ENCODE peak calls at places on chromosome 5, in eight cellular contexts. One of them, this sample, is unnamed.

GRCh38 chr5:73625314-73625904 is 587 bp upstream of the ARHGEF28 start:
- DNase-seq in stimulated activated CD8-positive, alpha-beta memory T cell treated with anti-CD3 and anti-CD28 coated beads, Interleukin-7, amount 100 ng/mL, for 1 hour: no peak
- DNase-seq in tibial artery: no peak
- DNase-seq in T-helper 2 cell: no peak
- DNase-seq in WERI-Rb-1: no peak
- DNase-seq in NCI-H1092: no peak
- DNase-seq in NCI-H2029 treated with DMSO at 0.1 percent for 48 hours: no peak
- DNase-seq in HT1080: peak; percentile 27
- DNase-seq in this sample: no peak

GRCh38 chr5:61048534-61048933 is 103.5 kb downstream of the NDUFAF2 start:
- DNase-seq in NCI-H2029 treated with DMSO at 0.1 percent for 48 hours: no peak
- DNase-seq in tibial artery: no peak
- DNase-seq in WERI-Rb-1: no peak
- DNase-seq in stimulated activated CD8-positive, alpha-beta memory T cell treated with anti-CD3 and anti-CD28 coated beads, Interleukin-7, amount 100 ng/mL, for 1 hour: no peak
- DNase-seq in T-helper 2 cell: no peak
- DNase-seq in NCI-H1092: no peak
- DNase-seq in HT1080: peak; percentile 92
- DNase-seq in this sample: no peak

GRCh38 chr5:113027431-113027830 is 50.8 kb downstream of the DCP2 start:
- DNase-seq in NCI-H1092: no peak
- DNase-seq in HT1080: no peak
- DNase-seq in NCI-H2029 treated with DMSO at 0.1 percent for 48 hours: no peak
- DNase-seq in stimulated activated CD8-positive, alpha-beta memory T cell treated with anti-CD3 and anti-CD28 coated beads, Interleukin-7, amount 100 ng/mL, for 1 hour: no peak
- DNase-seq in tibial artery: no peak
- DNase-seq in WERI-Rb-1: no peak
- DNase-seq in T-helper 2 cell: no peak
- DNase-seq in this sample: no peak

GRCh38 chr5:113232667-113233066 is 202.1 kb downstream of the TSSK1B start:
- DNase-seq in stimulated activated CD8-positive, alpha-beta memory T cell treated with anti-CD3 and anti-CD28 coated beads, Interleukin-7, amount 100 ng/mL, for 1 hour: no peak
- DNase-seq in NCI-H2029 treated with DMSO at 0.1 percent for 48 hours: no peak
- DNase-seq in HT1080: no peak
- DNase-seq in NCI-H1092: no peak
- DNase-seq in T-helper 2 cell: no peak
- DNase-seq in WERI-Rb-1: peak; percentile 66
- DNase-seq in tibial artery: no peak
- DNase-seq in this sample: no peak

GRCh38 chr5:169803077-169803981 is 166.3 kb downstream of the DOCK2 start:
- DNase-seq in T-helper 2 cell: no peak
- DNase-seq in WERI-Rb-1: no peak
- DNase-seq in HT1080: peak; percentile 91
- DNase-seq in tibial artery: no peak
- DNase-seq in NCI-H1092: no peak
- DNase-seq in stimulated activated CD8-positive, alpha-beta memory T cell treated with anti-CD3 and anti-CD28 coated beads, Interleukin-7, amount 100 ng/mL, for 1 hour: no peak
- DNase-seq in NCI-H2029 treated with DMSO at 0.1 percent for 48 hours: no peak
- DNase-seq in this sample: no peak

GRCh38 chr5:4295663-4296339 is 700.2 kb downstream of the IRX1 start:
- DNase-seq in stimulated activated CD8-positive, alpha-beta memory T cell treated with anti-CD3 and anti-CD28 coated beads, Interleukin-7, amount 100 ng/mL, for 1 hour: no peak
- DNase-seq in T-helper 2 cell: no peak
- DNase-seq in NCI-H1092: no peak
- DNase-seq in tibial artery: no peak
- DNase-seq in HT1080: peak; percentile 44
- DNase-seq in NCI-H2029 treated with DMSO at 0.1 percent for 48 hours: no peak
- DNase-seq in WERI-Rb-1: peak; percentile 79
- DNase-seq in this sample: no peak

GRCh38 chr5:35835796-35836742 is 20.6 kb upstream of the IL7R start:
- DNase-seq in HT1080: no peak
- DNase-seq in NCI-H2029 treated with DMSO at 0.1 percent for 48 hours: no peak
- DNase-seq in T-helper 2 cell: no peak
- DNase-seq in stimulated activated CD8-positive, alpha-beta memory T cell treated with anti-CD3 and anti-CD28 coated beads, Interleukin-7, amount 100 ng/mL, for 1 hour: no peak
- DNase-seq in tibial artery: no peak
- DNase-seq in WERI-Rb-1: no peak
- DNase-seq in NCI-H1092: no peak
- DNase-seq in this sample: no peak

GRCh38 chr5:81398741-81399140 is 4.8 kb upstream of the ACOT12 start:
- DNase-seq in WERI-Rb-1: no peak
- DNase-seq in NCI-H2029 treated with DMSO at 0.1 percent for 48 hours: no peak
- DNase-seq in NCI-H1092: no peak
- DNase-seq in tibial artery: no peak
- DNase-seq in T-helper 2 cell: no peak
- DNase-seq in stimulated activated CD8-positive, alpha-beta memory T cell treated with anti-CD3 and anti-CD28 coated beads, Interleukin-7, amount 100 ng/mL, for 1 hour: no peak
- DNase-seq in HT1080: peak; percentile 20
- DNase-seq in this sample: no peak

GRCh38 chr5:15737882-15738677 is 238.1 kb downstream of the FBXL7 start:
- DNase-seq in tibial artery: no peak
- DNase-seq in NCI-H2029 treated with DMSO at 0.1 percent for 48 hours: no peak
- DNase-seq in T-helper 2 cell: no peak
- DNase-seq in stimulated activated CD8-positive, alpha-beta memory T cell treated with anti-CD3 and anti-CD28 coated beads, Interleukin-7, amount 100 ng/mL, for 1 hour: no peak
- DNase-seq in WERI-Rb-1: no peak
- DNase-seq in HT1080: no peak
- DNase-seq in NCI-H1092: no peak
- DNase-seq in this sample: no peak

GRCh38 chr5:169905017-169905416 is 75.3 kb downstream of the INSYN2B start:
- DNase-seq in WERI-Rb-1: no peak
- DNase-seq in NCI-H2029 treated with DMSO at 0.1 percent for 48 hours: no peak
- DNase-seq in HT1080: no peak
- DNase-seq in stimulated activated CD8-positive, alpha-beta memory T cell treated with anti-CD3 and anti-CD28 coated beads, Interleukin-7, amount 100 ng/mL, for 1 hour: no peak
- DNase-seq in T-helper 2 cell: no peak
- DNase-seq in tibial artery: no peak
- DNase-seq in NCI-H1092: no peak
- DNase-seq in this sample: no peak

GRCh38 chr5:91712718-91713117 is 329.6 kb upstream of the ARRDC3 start:
- DNase-seq in NCI-H2029 treated with DMSO at 0.1 percent for 48 hours: no peak
- DNase-seq in HT1080: no peak
- DNase-seq in stimulated activated CD8-positive, alpha-beta memory T cell treated with anti-CD3 and anti-CD28 coated beads, Interleukin-7, amount 100 ng/mL, for 1 hour: no peak
- DNase-seq in tibial artery: no peak
- DNase-seq in NCI-H1092: no peak
- DNase-seq in WERI-Rb-1: no peak
- DNase-seq in T-helper 2 cell: no peak
- DNase-seq in this sample: no peak

GRCh38 chr5:128498844-128499455 is 39.1 kb downstream of the FBN2 start:
- DNase-seq in HT1080: peak; percentile 13
- DNase-seq in stimulated activated CD8-positive, alpha-beta memory T cell treated with anti-CD3 and anti-CD28 coated beads, Interleukin-7, amount 100 ng/mL, for 1 hour: no peak
- DNase-seq in tibial artery: no peak
- DNase-seq in NCI-H1092: no peak
- DNase-seq in NCI-H2029 treated with DMSO at 0.1 percent for 48 hours: no peak
- DNase-seq in WERI-Rb-1: peak; percentile 11
- DNase-seq in T-helper 2 cell: no peak
- DNase-seq in this sample: no peak

GRCh38 chr5:1325870-1326546 is 18.9 kb downstream of the CLPTM1L start:
- DNase-seq in tibial artery: no peak
- DNase-seq in NCI-H1092: no peak
- DNase-seq in stimulated activated CD8-positive, alpha-beta memory T cell treated with anti-CD3 and anti-CD28 coated beads, Interleukin-7, amount 100 ng/mL, for 1 hour: no peak
- DNase-seq in HT1080: no peak
- DNase-seq in NCI-H2029 treated with DMSO at 0.1 percent for 48 hours: no peak
- DNase-seq in T-helper 2 cell: no peak
- DNase-seq in WERI-Rb-1: peak; percentile 9
- DNase-seq in this sample: no peak

GRCh38 chr5:134406390-134406789 is 5.3 kb downstream of the CDKN2AIPNL start:
- DNase-seq in HT1080: peak; percentile 8
- DNase-seq in T-helper 2 cell: no peak
- DNase-seq in tibial artery: no peak
- DNase-seq in WERI-Rb-1: no peak
- DNase-seq in NCI-H2029 treated with DMSO at 0.1 percent for 48 hours: no peak
- DNase-seq in stimulated activated CD8-positive, alpha-beta memory T cell treated with anti-CD3 and anti-CD28 coated beads, Interleukin-7, amount 100 ng/mL, for 1 hour: no peak
- DNase-seq in NCI-H1092: no peak
- DNase-seq in this sample: no peak

GRCh38 chr5:111737716-111738115 is 19.3 kb downstream of the NREP start:
- DNase-seq in tibial artery: no peak
- DNase-seq in stimulated activated CD8-positive, alpha-beta memory T cell treated with anti-CD3 and anti-CD28 coated beads, Interleukin-7, amount 100 ng/mL, for 1 hour: no peak
- DNase-seq in NCI-H1092: no peak
- DNase-seq in NCI-H2029 treated with DMSO at 0.1 percent for 48 hours: no peak
- DNase-seq in T-helper 2 cell: no peak
- DNase-seq in WERI-Rb-1: no peak
- DNase-seq in HT1080: no peak
- DNase-seq in this sample: no peak

GRCh38 chr5:95382843-95383242 is 8.3 kb upstream of the FAM81B start:
- DNase-seq in HT1080: peak; percentile 24
- DNase-seq in stimulated activated CD8-positive, alpha-beta memory T cell treated with anti-CD3 and anti-CD28 coated beads, Interleukin-7, amount 100 ng/mL, for 1 hour: no peak
- DNase-seq in tibial artery: no peak
- DNase-seq in T-helper 2 cell: no peak
- DNase-seq in WERI-Rb-1: no peak
- DNase-seq in NCI-H2029 treated with DMSO at 0.1 percent for 48 hours: peak; percentile 63
- DNase-seq in NCI-H1092: no peak
- DNase-seq in this sample: peak; percentile 95

GRCh38 chr5:140151719-140152609 is 23.0 kb upstream of the CYSTM1 start:
- DNase-seq in WERI-Rb-1: no peak
- DNase-seq in tibial artery: peak; percentile 48
- DNase-seq in HT1080: no peak
- DNase-seq in stimulated activated CD8-positive, alpha-beta memory T cell treated with anti-CD3 and anti-CD28 coated beads, Interleukin-7, amount 100 ng/mL, for 1 hour: no peak
- DNase-seq in T-helper 2 cell: no peak
- DNase-seq in NCI-H2029 treated with DMSO at 0.1 percent for 48 hours: peak; percentile 85
- DNase-seq in NCI-H1092: no peak
- DNase-seq in this sample: no peak

GRCh38 chr5:53091304-53091703 is 18.3 kb downstream of the MOCS2 start:
- DNase-seq in HT1080: peak; percentile 84
- DNase-seq in tibial artery: no peak
- DNase-seq in T-helper 2 cell: no peak
- DNase-seq in NCI-H2029 treated with DMSO at 0.1 percent for 48 hours: no peak
- DNase-seq in stimulated activated CD8-positive, alpha-beta memory T cell treated with anti-CD3 and anti-CD28 coated beads, Interleukin-7, amount 100 ng/mL, for 1 hour: no peak
- DNase-seq in NCI-H1092: no peak
- DNase-seq in WERI-Rb-1: no peak
- DNase-seq in this sample: no peak

GRCh38 chr5:173391031-173391430 is 62.8 kb upstream of the STC2 start:
- DNase-seq in tibial artery: no peak
- DNase-seq in NCI-H2029 treated with DMSO at 0.1 percent for 48 hours: no peak
- DNase-seq in T-helper 2 cell: no peak
- DNase-seq in stimulated activated CD8-positive, alpha-beta memory T cell treated with anti-CD3 and anti-CD28 coated beads, Interleukin-7, amount 100 ng/mL, for 1 hour: no peak
- DNase-seq in WERI-Rb-1: no peak
- DNase-seq in NCI-H1092: no peak
- DNase-seq in HT1080: no peak
- DNase-seq in this sample: no peak

GRCh38 chr5:60410427-60410826 is 289.5 kb downstream of the DEPDC1B start:
- DNase-seq in T-helper 2 cell: no peak
- DNase-seq in NCI-H2029 treated with DMSO at 0.1 percent for 48 hours: no peak
- DNase-seq in WERI-Rb-1: no peak
- DNase-seq in NCI-H1092: no peak
- DNase-seq in HT1080: peak; percentile 40
- DNase-seq in tibial artery: no peak
- DNase-seq in stimulated activated CD8-positive, alpha-beta memory T cell treated with anti-CD3 and anti-CD28 coated beads, Interleukin-7, amount 100 ng/mL, for 1 hour: no peak
- DNase-seq in this sample: no peak

GRCh38 chr5:135489466-135490244 is 37.5 kb upstream of the TIFAB start:
- DNase-seq in T-helper 2 cell: no peak
- DNase-seq in tibial artery: peak; percentile 47
- DNase-seq in stimulated activated CD8-positive, alpha-beta memory T cell treated with anti-CD3 and anti-CD28 coated beads, Interleukin-7, amount 100 ng/mL, for 1 hour: no peak
- DNase-seq in NCI-H1092: peak; percentile 21
- DNase-seq in HT1080: no peak
- DNase-seq in NCI-H2029 treated with DMSO at 0.1 percent for 48 hours: no peak
- DNase-seq in WERI-Rb-1: no peak
- DNase-seq in this sample: no peak

GRCh38 chr5:174317261-174317894 is 271.9 kb downstream of the NSG2 start:
- DNase-seq in NCI-H2029 treated with DMSO at 0.1 percent for 48 hours: peak; percentile 24
- DNase-seq in NCI-H1092: no peak
- DNase-seq in T-helper 2 cell: no peak
- DNase-seq in WERI-Rb-1: peak; percentile 61
- DNase-seq in HT1080: peak; percentile 28
- DNase-seq in stimulated activated CD8-positive, alpha-beta memory T cell treated with anti-CD3 and anti-CD28 coated beads, Interleukin-7, amount 100 ng/mL, for 1 hour: no peak
- DNase-seq in tibial artery: peak; percentile 64
- DNase-seq in this sample: peak; percentile 2

GRCh38 chr5:179228341-179229121 is 116.7 kb downstream of the ADAMTS2 start:
- DNase-seq in WERI-Rb-1: peak; percentile 62
- DNase-seq in HT1080: no peak
- DNase-seq in NCI-H1092: no peak
- DNase-seq in tibial artery: peak; percentile 57
- DNase-seq in NCI-H2029 treated with DMSO at 0.1 percent for 48 hours: no peak
- DNase-seq in T-helper 2 cell: no peak
- DNase-seq in stimulated activated CD8-positive, alpha-beta memory T cell treated with anti-CD3 and anti-CD28 coated beads, Interleukin-7, amount 100 ng/mL, for 1 hour: no peak
- DNase-seq in this sample: no peak

This sample was measured in SHP77 treated with DMSO at 0.1 percent for 48 hours.